ENCODE peak calls at places on chromosomes 3 and 15, in six cellular contexts. E, Y, G, F, O and L are unnamed samples.

GRCh38 chr15:41233367-41233771 is 2.3 kb downstream of the CHP1 start:
- DNase-seq in F (no peak), G (no peak), Y (no peak), E (peak), O (no peak), L (peak)

GRCh38 chr3:149016669-149017541 is 25.6 kb downstream of the GYG1 start:
- DNase-seq in Y (no peak), F (no peak), G (no peak), O (no peak), E (peak), L (peak)

GRCh38 chr3:65005481-65005880 is 317.7 kb upstream of the ADAMTS9 start:
- DNase-seq in O (no peak), Y (no peak), G (no peak), E (peak), F (no peak), L (peak)

GRCh38 chr3:8660271-8660731 is 15.7 kb upstream of the SSUH2 start:
- DNase-seq in O (no peak), G (no peak), Y (no peak), F (peak), E (peak), L (peak)

GRCh38 chr3:135050536-135050935 is 255.5 kb downstream of the EPHB1 start:
- DNase-seq in G (no peak), E (no peak), F (peak), O (no peak), Y (peak), L (no peak)

GRCh38 chr15:78077053-78077859 is at the start of gene TBC1D2B:
- DNase-seq in O (peak), F (peak), E (peak), Y (peak), G (peak), L (peak)

GRCh38 chr15:48579945-48580671 is 65.4 kb downstream of the FBN1 start:
- DNase-seq in Y (no peak), E (peak), O (no peak), G (no peak), F (no peak), L (peak)

GRCh38 chr3:127207727-127208482 is 15.0 kb downstream of the PRR23E start:
- DNase-seq in F (no peak), E (no peak), G (no peak), Y (peak), O (no peak), L (no peak)

GRCh38 chr3:183192650-183193300 is 30.2 kb upstream of the LAMP3 start:
- DNase-seq in O (no peak), E (peak), F (no peak), Y (no peak), G (no peak), L (no peak)

GRCh38 chr3:141305436-141305835 is 62.9 kb upstream of the ZBTB38 start:
- DNase-seq in G (no peak), Y (no peak), O (no peak), F (no peak), E (peak), L (peak)

GRCh38 chr3:11735638-11736037 is 91.9 kb upstream of the VGLL4 start:
- DNase-seq in O (no peak), F (no peak), G (no peak), E (no peak), Y (no peak), L (no peak)

GRCh38 chr3:11739123-11739522 is 95.4 kb upstream of the VGLL4 start:
- DNase-seq in E (no peak), Y (no peak), G (no peak), F (peak), O (no peak), L (no peak)

GRCh38 chr3:11737742-11738141 is 94.0 kb upstream of the VGLL4 start:
- DNase-seq in E (no peak), F (no peak), G (no peak), Y (no peak), O (no peak), L (no peak)

GRCh38 chr3:11736136-11736833 is 92.6 kb upstream of the VGLL4 start:
- DNase-seq in E (no peak), G (no peak), F (no peak), Y (no peak), O (no peak), L (no peak)

DNA sequence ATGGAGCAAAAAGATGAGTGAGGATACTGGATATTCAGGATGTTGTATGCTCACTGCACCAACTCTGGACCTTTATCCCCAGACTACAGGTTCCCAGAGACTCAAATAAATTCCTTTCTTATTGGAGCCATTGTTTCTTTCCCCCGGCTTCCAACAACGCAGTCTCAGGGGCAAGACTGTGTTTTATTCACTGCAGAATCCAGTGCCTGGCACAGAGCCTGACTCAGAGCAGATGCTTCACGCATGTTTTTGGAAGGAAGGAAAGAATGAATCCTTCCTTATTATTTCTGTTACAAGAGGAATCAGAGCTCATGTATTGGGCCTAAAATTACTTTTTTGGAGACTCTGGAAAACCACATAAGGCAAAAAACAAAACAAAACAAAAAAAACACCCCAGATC is 96.0 kb upstream of the VGLL4 start:
- DNase-seq in Y (no peak), F (no peak), O (no peak), E (no peak), G (no peak), L (no peak)
- H2BK15ac ChIP-seq in Y (no peak), F (no peak), O (no peak), E (no peak), G (no peak), L (no peak)

GRCh38 chr15:75675579-75676404 is 28.1 kb downstream of the SNX33 start:
- DNase-seq in G (no peak), O (no peak), Y (no peak), E (no peak), F (no peak), L (no peak)

GRCh38 chr15:75674366-75674765 is 26.7 kb downstream of the SNX33 start:
- DNase-seq in E (no peak), G (no peak), O (no peak), F (no peak), Y (no peak), L (no peak)

GRCh38 chr15:75676688-75677475 is 29.2 kb downstream of the SNX33 start:
- DNase-seq in G (no peak), Y (no peak), E (no peak), F (no peak), O (no peak), L (no peak)

GRCh38 chr15:75680007-75680789 is 32.5 kb downstream of the CSPG4 start:
- DNase-seq in G (no peak), E (no peak), F (no peak), Y (no peak), O (no peak), L (no peak)

DNA sequence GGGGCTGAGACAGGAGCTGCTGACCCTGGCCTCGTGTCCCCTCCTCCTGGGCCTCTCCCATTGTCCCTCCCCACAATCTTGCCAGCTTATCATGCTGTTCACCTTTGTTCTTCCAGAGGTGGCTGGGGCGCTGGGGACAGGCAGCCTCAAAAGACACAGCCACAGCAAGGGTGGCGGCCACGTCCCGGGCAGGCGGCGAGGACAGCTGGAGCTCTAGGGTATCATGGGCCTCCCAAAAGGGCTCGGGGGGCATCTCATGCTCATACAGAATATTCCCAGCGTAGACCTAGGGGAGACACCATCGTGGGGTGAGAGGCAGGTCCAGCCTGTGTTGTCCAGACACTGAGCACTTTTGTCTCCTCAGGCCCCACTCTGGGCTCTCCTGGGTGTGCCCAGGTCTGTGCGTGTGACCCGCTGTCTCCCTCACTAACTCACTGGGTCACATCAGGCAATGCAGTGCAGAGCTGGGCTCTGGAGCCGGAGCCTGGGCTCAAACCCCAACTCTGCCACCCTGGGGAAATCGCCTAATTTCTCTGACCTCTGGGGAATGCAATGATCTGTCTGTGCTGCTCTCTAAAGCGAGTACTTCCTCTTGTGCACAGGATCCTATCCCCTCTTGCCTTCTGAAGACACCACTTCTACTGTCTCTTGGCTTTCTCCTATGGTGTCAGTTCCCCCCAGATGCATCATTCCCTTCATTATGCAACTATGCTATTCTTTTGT is 30.1 kb downstream of the SNX33 start:
- DNase-seq in E (no peak), G (peak), O (no peak), F (no peak), Y (no peak), L (no peak)
- H3K4me2 ChIP-seq in E (no peak), G (no peak), O (no peak), F (no peak), Y (no peak), L (no peak)

GRCh38 chr15:62186578-62186977 is 21.5 kb upstream of the C2CD4B start:
- DNase-seq in G (no peak), E (no peak), O (no peak), Y (no peak), F (no peak), L (no peak)

GRCh38 chr15:62187910-62188309 is 22.8 kb upstream of the C2CD4B start:
- DNase-seq in Y (no peak), O (no peak), G (no peak), E (no peak), F (no peak), L (no peak)

GRCh38 chr15:62187425-62187824 is 22.3 kb upstream of the C2CD4B start:
- DNase-seq in O (no peak), F (no peak), G (no peak), Y (no peak), E (no peak), L (no peak)

GRCh38 chr15:62188744-62189143 is 23.7 kb upstream of the C2CD4B start:
- DNase-seq in Y (no peak), G (no peak), F (no peak), O (no peak), E (no peak), L (no peak)

DNA sequence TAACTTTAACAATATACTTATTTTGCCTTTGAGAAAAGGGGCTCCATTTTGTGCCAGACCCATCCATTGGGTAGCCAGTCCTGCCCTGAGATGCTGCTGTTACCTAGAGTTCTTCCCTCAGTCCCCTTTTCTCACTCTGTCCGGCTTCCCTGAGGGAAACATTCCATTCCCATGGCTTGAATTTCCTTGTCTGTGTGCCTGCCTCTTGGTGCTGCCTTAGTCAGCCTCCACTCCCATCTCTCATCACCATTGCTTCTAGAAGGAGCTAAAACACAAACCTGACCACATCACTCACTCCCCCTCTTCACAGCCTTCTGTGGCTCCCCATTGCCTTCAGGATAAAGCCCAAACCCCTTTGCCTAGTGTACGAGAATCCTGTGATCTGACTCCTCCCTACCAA is 25.2 kb upstream of the C2CD4B start:
- DNase-seq in Y (no peak), E (no peak), O (no peak), F (peak), G (no peak), L (no peak)
- H2BK15ac ChIP-seq in Y (no peak), E (no peak), O (no peak), F (no peak), G (no peak), L (no peak)

GRCh38 chr3:31920310-31920709 is 60.8 kb downstream of the OSBPL10 start:
- DNase-seq in F (no peak), E (no peak), O (no peak), Y (no peak), G (no peak), L (no peak)
- H3K4me2 ChIP-seq in F (no peak), E (no peak), O (no peak), Y (no peak), G (no peak), L (no peak)

DNA sequence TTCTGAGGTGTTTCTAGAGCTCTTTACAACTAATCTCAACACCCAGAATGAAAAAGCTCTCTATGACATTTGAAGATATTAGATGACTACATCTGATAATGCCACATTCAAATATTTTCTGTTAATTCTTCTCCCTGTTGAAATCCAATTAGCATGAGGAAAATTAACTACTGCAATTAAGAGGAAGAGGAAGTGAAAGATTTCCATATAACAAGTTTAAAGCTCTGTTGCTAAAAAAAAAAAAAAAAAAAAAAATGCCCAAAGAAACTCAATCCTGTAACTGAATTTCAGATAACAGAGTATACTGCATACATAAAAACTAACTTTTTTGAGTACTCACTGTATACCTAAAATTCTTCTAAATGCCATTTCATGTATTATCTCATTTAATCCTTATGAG is 109.8 kb downstream of the TNIK start:
- DNase-seq in Y (no peak), G (no peak), F (no peak), E (no peak), O (no peak), L (no peak)
- H2BK15ac ChIP-seq in Y (no peak), G (no peak), F (no peak), E (no peak), O (no peak), L (no peak)

GRCh38 chr3:30551266-30551665 is 55.1 kb upstream of the TGFBR2 start:
- DNase-seq in F (peak), G (no peak), Y (no peak), O (no peak), E (no peak), L (no peak)

GRCh38 chr3:30553641-30554316 is 52.6 kb upstream of the TGFBR2 start:
- DNase-seq in F (no peak), E (peak), Y (no peak), G (no peak), O (no peak), L (peak)

GRCh38 chr3:30549600-30549999 is 56.8 kb upstream of the TGFBR2 start:
- DNase-seq in F (peak), G (peak), O (no peak), Y (peak), E (no peak), L (no peak)

GRCh38 chr3:30550246-30550645 is 56.2 kb upstream of the TGFBR2 start:
- DNase-seq in O (no peak), E (no peak), F (peak), G (no peak), Y (no peak), L (no peak)

DNA sequence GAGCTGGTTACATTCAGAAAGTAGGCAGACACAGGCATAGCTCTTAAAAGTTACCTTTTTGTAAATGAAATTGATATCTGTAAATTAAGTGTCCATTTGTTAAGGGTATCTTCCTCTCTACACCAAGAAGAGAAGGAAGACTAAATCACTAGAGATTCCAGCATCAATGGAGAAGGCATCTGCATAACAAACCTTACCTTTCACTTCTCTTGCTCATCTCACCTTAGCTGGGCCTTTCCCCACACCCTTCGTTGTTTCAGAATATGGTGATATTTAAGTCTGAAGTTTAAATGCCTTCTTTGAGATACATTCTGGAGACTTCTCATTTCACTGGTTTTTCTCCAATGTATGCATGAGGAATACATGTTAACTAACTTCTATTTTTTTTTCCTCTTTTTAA is 54.5 kb upstream of the TGFBR2 start:
- DNase-seq in Y (no peak), E (no peak), G (no peak), F (peak), O (no peak), L (no peak)
- H3K4me2 ChIP-seq in Y (peak), E (no peak), G (no peak), F (no peak), O (no peak), L (no peak)

GRCh38 chr3:112561693-112562529 is at the start of the genes ATG3 and SLC35A5:
- DNase-seq in E (peak), O (peak), G (peak), F (peak), Y (peak), L (peak)
- H2BK15ac ChIP-seq in E (peak), O (peak), G (peak), F (no peak), Y (no peak), L (peak)

GRCh38 chr3:188780188-188781147 is 391.3 kb upstream of the TPRG1 start:
- DNase-seq in G (no peak), O (no peak), Y (no peak), E (no peak), F (no peak), L (peak)

GRCh38 chr3:188788621-188789081 is 383.1 kb upstream of the TPRG1 start:
- DNase-seq in O (no peak), E (peak), Y (no peak), G (no peak), F (peak), L (peak)

GRCh38 chr3:188789201-188789600 is 382.6 kb upstream of the TPRG1 start:
- DNase-seq in E (peak), Y (no peak), G (no peak), F (no peak), O (no peak), L (peak)

GRCh38 chr3:188782725-188783124 is 389.0 kb upstream of the TPRG1 start:
- DNase-seq in E (no peak), G (no peak), O (no peak), Y (no peak), F (no peak), L (no peak)

DNA sequence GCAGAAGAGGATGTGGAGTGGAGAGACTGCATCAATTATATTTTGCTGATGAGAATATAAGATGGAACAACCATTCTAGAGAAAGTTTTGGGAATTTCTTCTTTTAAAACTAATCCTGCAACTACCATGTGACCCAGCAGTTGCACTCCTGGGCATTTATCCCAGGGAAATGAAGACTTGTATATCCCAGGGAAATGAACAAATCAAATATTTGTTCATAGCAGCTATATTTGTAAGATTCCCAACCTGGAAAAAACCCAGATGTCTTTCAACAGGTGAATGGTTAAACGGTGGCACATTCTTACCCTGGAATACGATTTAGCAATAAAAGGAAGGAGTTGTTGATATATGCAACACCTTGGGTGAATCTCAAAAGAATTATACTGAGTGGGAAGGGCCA is 385.3 kb upstream of the TPRG1 start:
- DNase-seq in F (no peak), O (no peak), Y (no peak), G (no peak), E (no peak), L (no peak)
- H3K4me2 ChIP-seq in F (no peak), O (no peak), Y (no peak), G (no peak), E (no peak), L (no peak)

GRCh38 chr15:64523240-64523639 is 62.9 kb downstream of the ZNF609 start:
- DNase-seq in G (no peak), F (no peak), Y (no peak), O (no peak), E (no peak), L (no peak)

GRCh38 chr15:64524778-64525177 is 64.4 kb downstream of the ZNF609 start:
- DNase-seq in Y (no peak), O (no peak), G (no peak), E (peak), F (no peak), L (no peak)

GRCh38 chr15:64528871-64529270 is 68.5 kb downstream of the ZNF609 start:
- DNase-seq in G (no peak), F (no peak), Y (no peak), O (no peak), E (no peak), L (no peak)

GRCh38 chr15:64527263-64527984 is 67.0 kb downstream of the ZNF609 start:
- DNase-seq in G (no peak), Y (no peak), F (peak), O (no peak), E (peak), L (peak)

GRCh38 chr15:64525828-64526530 is 65.6 kb downstream of the ZNF609 start:
- DNase-seq in E (peak), O (no peak), Y (no peak), F (no peak), G (no peak), L (no peak)
- H2BK15ac ChIP-seq in E (no peak), O (no peak), Y (no peak), F (no peak), G (no peak), L (peak)